ENCODE peak calls at places on chromosomes 13 and 19, in ten cellular contexts. One of them, this sample, is unnamed.

GRCh38 chr19:10986301-10987127 is 25.7 kb downstream of the SMARCA4 start:
- DNase-seq in lower lobe of right lung: no peak
- DNase-seq in stimulated activated CD8-positive, alpha-beta memory T cell treated with anti-CD3 and anti-CD28 coated beads, Interleukin-2, amount 100 ng/mL, for 1 hour: no peak
- DNase-seq in HuH-7: no peak
- DNase-seq in caudate nucleus: no peak
- DNase-seq in NCI-H460: no peak
- DNase-seq in anterior cingulate cortex: no peak
- DNase-seq in NCI-H2029 treated with DMSO at 0.1 percent for 48 hours: no peak
- DNase-seq in SJSA1: no peak
- DNase-seq in MV-4-11: no peak
- DNase-seq in this sample: no peak

GRCh38 chr19:34990578-34991192 is 9.4 kb upstream of the GRAMD1A start:
- DNase-seq in anterior cingulate cortex: no peak
- DNase-seq in stimulated activated CD8-positive, alpha-beta memory T cell treated with anti-CD3 and anti-CD28 coated beads, Interleukin-2, amount 100 ng/mL, for 1 hour: no peak
- DNase-seq in caudate nucleus: no peak
- DNase-seq in SJSA1: no peak
- DNase-seq in NCI-H2029 treated with DMSO at 0.1 percent for 48 hours: no peak
- DNase-seq in MV-4-11: no peak
- DNase-seq in NCI-H460: no peak
- DNase-seq in HuH-7: no peak
- DNase-seq in lower lobe of right lung: peak
- DNase-seq in this sample: no peak

GRCh38 chr19:46624958-46625661 is at the start of gene PTGIR:
- DNase-seq in NCI-H2029 treated with DMSO at 0.1 percent for 48 hours: no peak
- DNase-seq in NCI-H460: no peak
- DNase-seq in HuH-7: no peak
- DNase-seq in lower lobe of right lung: no peak
- DNase-seq in anterior cingulate cortex: no peak
- DNase-seq in MV-4-11: peak
- DNase-seq in caudate nucleus: no peak
- DNase-seq in SJSA1: no peak
- DNase-seq in stimulated activated CD8-positive, alpha-beta memory T cell treated with anti-CD3 and anti-CD28 coated beads, Interleukin-2, amount 100 ng/mL, for 1 hour: no peak
- DNase-seq in this sample: peak

GRCh38 chr13:82654851-82655517 is 1227.3 kb downstream of the SLITRK1 start:
- DNase-seq in HuH-7: no peak
- DNase-seq in NCI-H460: no peak
- DNase-seq in NCI-H2029 treated with DMSO at 0.1 percent for 48 hours: no peak
- DNase-seq in caudate nucleus: no peak
- DNase-seq in anterior cingulate cortex: no peak
- DNase-seq in stimulated activated CD8-positive, alpha-beta memory T cell treated with anti-CD3 and anti-CD28 coated beads, Interleukin-2, amount 100 ng/mL, for 1 hour: no peak
- DNase-seq in SJSA1: no peak
- DNase-seq in lower lobe of right lung: peak
- DNase-seq in MV-4-11: peak
- DNase-seq in this sample: peak

GRCh38 chr19:41221514-41222205 is 2.6 kb downstream of the AXL start:
- DNase-seq in anterior cingulate cortex: no peak
- DNase-seq in HuH-7: no peak
- DNase-seq in SJSA1: no peak
- DNase-seq in NCI-H2029 treated with DMSO at 0.1 percent for 48 hours: no peak
- DNase-seq in MV-4-11: no peak
- DNase-seq in lower lobe of right lung: no peak
- DNase-seq in caudate nucleus: no peak
- DNase-seq in stimulated activated CD8-positive, alpha-beta memory T cell treated with anti-CD3 and anti-CD28 coated beads, Interleukin-2, amount 100 ng/mL, for 1 hour: no peak
- DNase-seq in NCI-H460: no peak
- DNase-seq in this sample: no peak

GRCh38 chr13:90910240-90910639 is 437.2 kb upstream of the MIR17HG start:
- DNase-seq in caudate nucleus: no peak
- DNase-seq in stimulated activated CD8-positive, alpha-beta memory T cell treated with anti-CD3 and anti-CD28 coated beads, Interleukin-2, amount 100 ng/mL, for 1 hour: no peak
- DNase-seq in HuH-7: no peak
- DNase-seq in MV-4-11: no peak
- DNase-seq in SJSA1: no peak
- DNase-seq in NCI-H2029 treated with DMSO at 0.1 percent for 48 hours: no peak
- DNase-seq in lower lobe of right lung: no peak
- DNase-seq in NCI-H460: no peak
- DNase-seq in anterior cingulate cortex: no peak
- DNase-seq in this sample: no peak

GRCh38 chr13:94268661-94269060 is 210.8 kb downstream of the DCT start:
- DNase-seq in lower lobe of right lung: no peak
- DNase-seq in HuH-7: no peak
- DNase-seq in caudate nucleus: no peak
- DNase-seq in anterior cingulate cortex: no peak
- DNase-seq in MV-4-11: no peak
- DNase-seq in SJSA1: no peak
- DNase-seq in NCI-H460: no peak
- DNase-seq in NCI-H2029 treated with DMSO at 0.1 percent for 48 hours: no peak
- DNase-seq in stimulated activated CD8-positive, alpha-beta memory T cell treated with anti-CD3 and anti-CD28 coated beads, Interleukin-2, amount 100 ng/mL, for 1 hour: no peak
- DNase-seq in this sample: peak

GRCh38 chr19:31211088-31211487 is 138.1 kb downstream of the TSHZ3 start:
- DNase-seq in lower lobe of right lung: no peak
- DNase-seq in stimulated activated CD8-positive, alpha-beta memory T cell treated with anti-CD3 and anti-CD28 coated beads, Interleukin-2, amount 100 ng/mL, for 1 hour: no peak
- DNase-seq in MV-4-11: no peak
- DNase-seq in NCI-H2029 treated with DMSO at 0.1 percent for 48 hours: no peak
- DNase-seq in caudate nucleus: no peak
- DNase-seq in SJSA1: no peak
- DNase-seq in HuH-7: no peak
- DNase-seq in NCI-H460: no peak
- DNase-seq in anterior cingulate cortex: no peak
- DNase-seq in this sample: no peak

GRCh38 chr19:4206818-4207484 is 22.4 kb upstream of the EBI3 start:
- DNase-seq in NCI-H460: peak
- DNase-seq in caudate nucleus: no peak
- DNase-seq in lower lobe of right lung: no peak
- DNase-seq in NCI-H2029 treated with DMSO at 0.1 percent for 48 hours: no peak
- DNase-seq in anterior cingulate cortex: no peak
- DNase-seq in SJSA1: no peak
- DNase-seq in stimulated activated CD8-positive, alpha-beta memory T cell treated with anti-CD3 and anti-CD28 coated beads, Interleukin-2, amount 100 ng/mL, for 1 hour: no peak
- DNase-seq in MV-4-11: peak
- DNase-seq in HuH-7: no peak
- DNase-seq in this sample: no peak